ENCODE peak calls at places on chromosome 18, in nine cellular contexts. One of them, this sample, is unnamed. For H3K36me3, the result is how much of the 10 kb centered on the place peaks cover.

GRCh38 chr18:52190630-52191029 is 149.4 kb upstream of the DCC start:
- DNase-seq in HCT116: no peak
- DNase-seq in psoas muscle: no peak
- DNase-seq in tibial nerve: no peak
- DNase-seq in CD8-positive, alpha-beta memory T cell: no peak
- DNase-seq in gastrocnemius medialis: no peak
- DNase-seq in colonic mucosa: no peak
- DNase-seq in left ventricle myocardium inferior: no peak
- DNase-seq in DND-41: no peak
- DNase-seq in this sample: no peak

GRCh38 chr18:3982541-3982940 is 472.6 kb downstream of the DLGAP1 start:
- DNase-seq in left ventricle myocardium inferior: no peak
- DNase-seq in psoas muscle: no peak
- DNase-seq in CD8-positive, alpha-beta memory T cell: no peak
- DNase-seq in DND-41: no peak
- DNase-seq in tibial nerve: no peak
- DNase-seq in gastrocnemius medialis: no peak
- DNase-seq in HCT116: no peak
- DNase-seq in colonic mucosa: no peak
- DNase-seq in this sample: no peak

GRCh38 chr18:51251625-51252024 is 54.1 kb upstream of the MEX3C start:
- DNase-seq in colonic mucosa: no peak
- DNase-seq in psoas muscle: no peak
- DNase-seq in tibial nerve: no peak
- DNase-seq in CD8-positive, alpha-beta memory T cell: no peak
- DNase-seq in DND-41: no peak
- DNase-seq in gastrocnemius medialis: no peak
- DNase-seq in HCT116: no peak
- DNase-seq in left ventricle myocardium inferior: no peak
- DNase-seq in this sample: no peak

GRCh38 chr18:45838302-45839070 is 13.0 kb downstream of the SIGLEC15 start:
- DNase-seq in gastrocnemius medialis: no peak
- DNase-seq in CD8-positive, alpha-beta memory T cell: no peak
- DNase-seq in DND-41: no peak
- DNase-seq in colonic mucosa: no peak
- DNase-seq in tibial nerve: no peak
- DNase-seq in psoas muscle: peak
- DNase-seq in HCT116: no peak
- DNase-seq in left ventricle myocardium inferior: no peak
- DNase-seq in this sample: peak

GRCh38 chr18:58038063-58038462 is 6.0 kb upstream of the NEDD4L start:
- DNase-seq in HCT116: no peak
- DNase-seq in DND-41: no peak
- DNase-seq in CD8-positive, alpha-beta memory T cell: no peak
- DNase-seq in left ventricle myocardium inferior: no peak
- DNase-seq in gastrocnemius medialis: no peak
- DNase-seq in tibial nerve: no peak
- DNase-seq in colonic mucosa: no peak
- DNase-seq in psoas muscle: no peak
- DNase-seq in this sample: no peak

GRCh38 chr18:28036481-28036880 is 140.4 kb downstream of the CDH2 start:
- DNase-seq in colonic mucosa: no peak
- DNase-seq in HCT116: no peak
- DNase-seq in DND-41: no peak
- DNase-seq in CD8-positive, alpha-beta memory T cell: no peak
- DNase-seq in tibial nerve: no peak
- DNase-seq in psoas muscle: no peak
- DNase-seq in left ventricle myocardium inferior: no peak
- DNase-seq in gastrocnemius medialis: no peak
- DNase-seq in this sample: no peak

GRCh38 chr18:48832961-48833700 is 117.6 kb downstream of the SMAD7 start:
- DNase-seq in psoas muscle: no peak
- DNase-seq in left ventricle myocardium inferior: peak
- DNase-seq in tibial nerve: no peak
- DNase-seq in DND-41: no peak
- DNase-seq in colonic mucosa: peak
- DNase-seq in gastrocnemius medialis: no peak
- DNase-seq in HCT116: peak
- DNase-seq in CD8-positive, alpha-beta memory T cell: no peak
- DNase-seq in this sample: peak

GRCh38 chr18:41226186-41226585 is 728.8 kb upstream of the PIK3C3 start:
- DNase-seq in CD8-positive, alpha-beta memory T cell: no peak
- DNase-seq in left ventricle myocardium inferior: no peak
- DNase-seq in HCT116: no peak
- DNase-seq in psoas muscle: no peak
- DNase-seq in colonic mucosa: no peak
- DNase-seq in gastrocnemius medialis: no peak
- DNase-seq in tibial nerve: no peak
- DNase-seq in DND-41: no peak
- DNase-seq in this sample: no peak

GRCh38 chr18:61998335-61998734 is 105.5 kb upstream of the RNF152 start:
- DNase-seq in DND-41: no peak
- DNase-seq in CD8-positive, alpha-beta memory T cell: no peak
- DNase-seq in tibial nerve: no peak
- DNase-seq in left ventricle myocardium inferior: no peak
- DNase-seq in HCT116: no peak
- DNase-seq in psoas muscle: no peak
- DNase-seq in colonic mucosa: no peak
- DNase-seq in gastrocnemius medialis: no peak
- DNase-seq in this sample: no peak

GRCh38 chr18:23825978-23826405 is 136.7 kb downstream of the LAMA3 start:
- DNase-seq in HCT116: no peak
- DNase-seq in CD8-positive, alpha-beta memory T cell: no peak
- DNase-seq in tibial nerve: peak
- DNase-seq in DND-41: peak
- DNase-seq in left ventricle myocardium inferior: peak
- DNase-seq in gastrocnemius medialis: peak
- DNase-seq in psoas muscle: peak
- DNase-seq in colonic mucosa: no peak
- DNase-seq in this sample: peak

GRCh38 chr18:446941-447560 is 53.5 kb downstream of the COLEC12 start:
- DNase-seq in DND-41: no peak
- DNase-seq in CD8-positive, alpha-beta memory T cell: no peak
- DNase-seq in psoas muscle: no peak
- DNase-seq in HCT116: no peak
- DNase-seq in left ventricle myocardium inferior: no peak
- DNase-seq in colonic mucosa: no peak
- DNase-seq in tibial nerve: no peak
- DNase-seq in gastrocnemius medialis: no peak
- DNase-seq in this sample: no peak

GRCh38 chr18:59144483-59144882 is 4.8 kb downstream of the SEC11C start:
- DNase-seq in left ventricle myocardium inferior: no peak
- DNase-seq in tibial nerve: no peak
- DNase-seq in colonic mucosa: no peak
- DNase-seq in psoas muscle: no peak
- DNase-seq in HCT116: no peak
- DNase-seq in DND-41: no peak
- DNase-seq in gastrocnemius medialis: no peak
- DNase-seq in CD8-positive, alpha-beta memory T cell: no peak
- DNase-seq in this sample: no peak

GRCh38 chr18:50284226-50284885 is 3.0 kb upstream of the MBD1 start:
- DNase-seq in tibial nerve: no peak
- DNase-seq in HCT116: peak
- DNase-seq in gastrocnemius medialis: no peak
- DNase-seq in colonic mucosa: no peak
- DNase-seq in DND-41: no peak
- DNase-seq in left ventricle myocardium inferior: no peak
- DNase-seq in CD8-positive, alpha-beta memory T cell: no peak
- DNase-seq in psoas muscle: no peak
- DNase-seq in this sample: no peak

GRCh38 chr18:55475467-55475866 is 112.5 kb downstream of the TCF4 start:
- DNase-seq in tibial nerve: no peak
- DNase-seq in CD8-positive, alpha-beta memory T cell: no peak
- DNase-seq in HCT116: no peak
- DNase-seq in colonic mucosa: no peak
- DNase-seq in psoas muscle: no peak
- DNase-seq in DND-41: no peak
- DNase-seq in gastrocnemius medialis: no peak
- DNase-seq in left ventricle myocardium inferior: no peak
- DNase-seq in this sample: no peak
- H3K36me3 ChIP-seq in tibial nerve: under half
- H3K36me3 ChIP-seq in CD8-positive, alpha-beta memory T cell: under half
- H3K36me3 ChIP-seq in HCT116: under half
- H3K36me3 ChIP-seq in colonic mucosa: under half
- H3K36me3 ChIP-seq in psoas muscle: under half
- H3K36me3 ChIP-seq in DND-41: under half
- H3K36me3 ChIP-seq in gastrocnemius medialis: under half
- H3K36me3 ChIP-seq in left ventricle myocardium inferior: under half
- H3K36me3 ChIP-seq in this sample: under half

DNA sequence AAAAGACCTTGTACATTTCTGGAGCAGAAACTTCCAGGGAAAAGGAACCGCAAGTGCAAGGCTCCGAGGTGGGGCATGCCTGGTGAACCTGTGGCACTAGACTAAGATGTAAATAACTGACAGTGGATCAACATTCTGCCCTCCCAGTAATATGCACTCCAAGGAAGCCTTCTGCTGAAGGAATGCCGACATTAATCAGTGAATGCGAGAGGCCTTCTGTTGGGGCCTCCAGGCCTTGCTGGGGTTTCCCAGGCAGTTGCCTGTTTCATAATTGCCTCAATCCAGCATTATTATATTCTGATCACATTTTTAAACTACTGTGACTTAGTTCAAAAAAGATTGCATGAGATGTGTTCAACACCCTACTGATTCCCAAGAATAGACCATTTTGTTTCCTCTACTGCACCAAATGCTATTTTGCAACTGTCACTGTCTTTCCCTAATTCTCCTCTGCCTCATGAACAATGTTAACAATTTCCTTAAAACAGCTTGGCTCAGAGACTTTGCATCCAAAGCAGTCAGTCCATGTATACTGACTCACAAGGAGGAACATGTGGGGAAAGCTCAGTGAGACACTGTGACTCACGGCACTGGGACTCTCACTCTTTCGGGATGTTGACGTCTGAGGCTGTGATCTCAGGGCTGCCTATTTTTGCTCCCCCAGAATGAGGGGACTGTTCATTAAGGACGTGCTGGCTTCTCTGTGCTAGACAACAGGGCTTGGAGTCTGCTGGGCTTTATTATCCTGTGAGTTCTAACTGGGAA is 10.5 kb upstream of the DSG2 start:
- DNase-seq in psoas muscle: no peak
- DNase-seq in left ventricle myocardium inferior: no peak
- DNase-seq in CD8-positive, alpha-beta memory T cell: no peak
- DNase-seq in colonic mucosa: no peak
- DNase-seq in tibial nerve: no peak
- DNase-seq in gastrocnemius medialis: no peak
- DNase-seq in HCT116: peak
- DNase-seq in DND-41: no peak
- DNase-seq in this sample: peak
- H3K27ac ChIP-seq in psoas muscle: no peak
- H3K27ac ChIP-seq in left ventricle myocardium inferior: no peak
- H3K27ac ChIP-seq in CD8-positive, alpha-beta memory T cell: no peak
- H3K27ac ChIP-seq in colonic mucosa: no peak
- H3K27ac ChIP-seq in tibial nerve: no peak
- H3K27ac ChIP-seq in gastrocnemius medialis: no peak
- H3K27ac ChIP-seq in HCT116: no peak
- H3K27ac ChIP-seq in DND-41: no peak
- H3K27ac ChIP-seq in this sample: no peak

DNA sequence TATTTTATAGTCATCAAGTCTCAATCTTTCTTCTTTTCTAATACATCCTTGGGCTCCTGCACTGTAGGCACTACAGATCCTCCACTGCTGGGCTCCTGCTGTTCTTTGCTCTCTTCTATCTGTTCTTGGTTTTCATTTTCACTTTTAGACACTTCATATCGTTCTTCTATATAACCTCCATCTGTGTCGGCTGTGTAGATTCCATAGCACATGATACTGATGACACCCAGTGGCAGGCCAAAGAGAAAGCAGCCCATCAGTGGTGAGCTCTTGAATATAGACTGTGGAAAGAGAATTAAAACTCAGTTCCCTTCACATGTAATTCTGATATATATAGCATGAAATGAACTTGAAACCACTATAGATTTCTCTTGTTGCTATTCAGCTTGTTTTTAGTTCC is 38.0 kb downstream of the TMX3 start:
- DNase-seq in left ventricle myocardium inferior: no peak
- DNase-seq in gastrocnemius medialis: no peak
- DNase-seq in DND-41: no peak
- DNase-seq in tibial nerve: no peak
- DNase-seq in psoas muscle: no peak
- DNase-seq in CD8-positive, alpha-beta memory T cell: no peak
- DNase-seq in colonic mucosa: no peak
- DNase-seq in HCT116: no peak
- DNase-seq in this sample: no peak
- H3K36me3 ChIP-seq in left ventricle myocardium inferior: half or more
- H3K36me3 ChIP-seq in gastrocnemius medialis: half or more
- H3K36me3 ChIP-seq in DND-41: half or more
- H3K36me3 ChIP-seq in tibial nerve: under half
- H3K36me3 ChIP-seq in psoas muscle: under half
- H3K36me3 ChIP-seq in CD8-positive, alpha-beta memory T cell: under half
- H3K36me3 ChIP-seq in colonic mucosa: under half
- H3K36me3 ChIP-seq in HCT116: under half
- H3K36me3 ChIP-seq in this sample: half or more

GRCh38 chr18:9102391-9103216 is at the start of gene NDUFV2:
- DNase-seq in CD8-positive, alpha-beta memory T cell: peak
- DNase-seq in psoas muscle: peak
- DNase-seq in DND-41: peak
- DNase-seq in tibial nerve: peak
- DNase-seq in HCT116: peak
- DNase-seq in gastrocnemius medialis: peak
- DNase-seq in colonic mucosa: peak
- DNase-seq in left ventricle myocardium inferior: peak
- DNase-seq in this sample: peak
- H3K27ac ChIP-seq in CD8-positive, alpha-beta memory T cell: peak
- H3K27ac ChIP-seq in psoas muscle: peak
- H3K27ac ChIP-seq in DND-41: peak
- H3K27ac ChIP-seq in tibial nerve: peak
- H3K27ac ChIP-seq in HCT116: peak
- H3K27ac ChIP-seq in gastrocnemius medialis: peak
- H3K27ac ChIP-seq in colonic mucosa: peak
- H3K27ac ChIP-seq in left ventricle myocardium inferior: peak
- H3K27ac ChIP-seq in this sample: peak

GRCh38 chr18:75063196-75063595 is 145.7 kb downstream of the PTGR3 start:
- DNase-seq in tibial nerve: no peak
- DNase-seq in HCT116: no peak
- DNase-seq in CD8-positive, alpha-beta memory T cell: no peak
- DNase-seq in gastrocnemius medialis: no peak
- DNase-seq in colonic mucosa: no peak
- DNase-seq in left ventricle myocardium inferior: no peak
- DNase-seq in DND-41: no peak
- DNase-seq in psoas muscle: no peak
- DNase-seq in this sample: no peak
- H3K36me3 ChIP-seq in tibial nerve: under half
- H3K36me3 ChIP-seq in HCT116: under half
- H3K36me3 ChIP-seq in CD8-positive, alpha-beta memory T cell: under half
- H3K36me3 ChIP-seq in gastrocnemius medialis: under half
- H3K36me3 ChIP-seq in colonic mucosa: under half
- H3K36me3 ChIP-seq in left ventricle myocardium inferior: under half
- H3K36me3 ChIP-seq in DND-41: under half
- H3K36me3 ChIP-seq in psoas muscle: under half
- H3K36me3 ChIP-seq in this sample: under half

DNA sequence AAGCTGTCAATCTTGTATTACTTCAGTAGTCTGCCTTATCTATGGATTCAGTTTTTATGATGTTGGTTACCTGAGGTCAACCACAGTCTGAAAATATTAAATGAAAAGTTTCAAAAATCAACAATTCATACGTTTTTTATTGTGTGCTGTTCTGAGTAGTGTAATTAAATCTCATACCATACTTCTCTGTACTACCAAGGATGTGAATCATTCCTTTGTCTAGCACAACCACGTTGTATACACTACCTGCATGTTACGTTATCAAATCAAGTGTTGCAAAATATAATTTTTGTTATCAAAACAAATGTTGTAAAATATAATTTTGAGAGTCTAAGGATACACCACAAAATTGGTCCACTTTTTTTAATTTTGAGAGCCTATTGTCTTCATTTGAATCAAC is 590.2 kb upstream of the SETBP1 start:
- DNase-seq in DND-41: no peak
- DNase-seq in CD8-positive, alpha-beta memory T cell: no peak
- DNase-seq in colonic mucosa: no peak
- DNase-seq in psoas muscle: no peak
- DNase-seq in gastrocnemius medialis: no peak
- DNase-seq in HCT116: no peak
- DNase-seq in left ventricle myocardium inferior: no peak
- DNase-seq in tibial nerve: no peak
- DNase-seq in this sample: no peak
- H3K27ac ChIP-seq in DND-41: no peak
- H3K27ac ChIP-seq in CD8-positive, alpha-beta memory T cell: no peak
- H3K27ac ChIP-seq in colonic mucosa: no peak
- H3K27ac ChIP-seq in psoas muscle: no peak
- H3K27ac ChIP-seq in gastrocnemius medialis: no peak
- H3K27ac ChIP-seq in HCT116: no peak
- H3K27ac ChIP-seq in left ventricle myocardium inferior: no peak
- H3K27ac ChIP-seq in tibial nerve: no peak
- H3K27ac ChIP-seq in this sample: no peak

This sample was measured in left lung.